ENCODE peak calls at places on chromosomes 5 and 9, in eight cellular contexts. S, V, A, I, L, W, Y and Q are unnamed samples.

GRCh38 chr5:142939884-142940283 is 169.7 kb downstream of the ARHGAP26 start:
- DNase-seq in Y (no peak), W (no peak), S (no peak), I (no peak), V (no peak), A (peak), L (no peak), Q (no peak)

GRCh38 chr9:88678431-88678830 is 143.5 kb downstream of the NXNL2 start:
- DNase-seq in I (no peak), W (no peak), V (no peak), L (no peak), Y (no peak), S (no peak), A (no peak), Q (no peak)

GRCh38 chr5:149215478-149216042 is 56.1 kb upstream of the AFAP1L1 start:
- DNase-seq in V (no peak), A (peak), W (peak), Y (no peak), L (peak), I (peak), S (no peak), Q (no peak)

GRCh38 chr9:75909776-75910175 is 19.3 kb downstream of the PCSK5 start:
- DNase-seq in A (peak), I (no peak), S (no peak), L (no peak), Y (no peak), W (no peak), V (no peak), Q (no peak)

GRCh38 chr5:112968411-112969106 is 8.0 kb upstream of the DCP2 start:
- DNase-seq in Y (no peak), I (no peak), W (peak), V (no peak), A (peak), S (no peak), L (no peak), Q (no peak)

GRCh38 chr5:122699226-122699625 is 75.7 kb upstream of the SNX2 start:
- DNase-seq in L (no peak), V (no peak), W (no peak), I (no peak), A (peak), Y (no peak), S (no peak), Q (no peak)

GRCh38 chr5:14678773-14679334 is 14.3 kb downstream of the OTULIN start:
- DNase-seq in S (no peak), V (no peak), W (no peak), L (no peak), Y (no peak), A (no peak), I (no peak), Q (no peak)

GRCh38 chr9:106648799-106649198 is 214.2 kb upstream of the ZNF462 start:
- DNase-seq in I (no peak), L (no peak), S (no peak), A (peak), V (no peak), Y (no peak), W (peak), Q (no peak)

GRCh38 chr9:16610538-16610937 is 259.9 kb downstream of the BNC2 start:
- DNase-seq in I (no peak), A (no peak), S (no peak), L (no peak), Y (no peak), V (no peak), W (no peak), Q (no peak)

GRCh38 chr5:116494784-116495480 is 79.7 kb downstream of the SEMA6A start:
- DNase-seq in V (no peak), S (peak), A (no peak), L (no peak), Y (no peak), W (no peak), I (peak), Q (no peak)

DNA sequence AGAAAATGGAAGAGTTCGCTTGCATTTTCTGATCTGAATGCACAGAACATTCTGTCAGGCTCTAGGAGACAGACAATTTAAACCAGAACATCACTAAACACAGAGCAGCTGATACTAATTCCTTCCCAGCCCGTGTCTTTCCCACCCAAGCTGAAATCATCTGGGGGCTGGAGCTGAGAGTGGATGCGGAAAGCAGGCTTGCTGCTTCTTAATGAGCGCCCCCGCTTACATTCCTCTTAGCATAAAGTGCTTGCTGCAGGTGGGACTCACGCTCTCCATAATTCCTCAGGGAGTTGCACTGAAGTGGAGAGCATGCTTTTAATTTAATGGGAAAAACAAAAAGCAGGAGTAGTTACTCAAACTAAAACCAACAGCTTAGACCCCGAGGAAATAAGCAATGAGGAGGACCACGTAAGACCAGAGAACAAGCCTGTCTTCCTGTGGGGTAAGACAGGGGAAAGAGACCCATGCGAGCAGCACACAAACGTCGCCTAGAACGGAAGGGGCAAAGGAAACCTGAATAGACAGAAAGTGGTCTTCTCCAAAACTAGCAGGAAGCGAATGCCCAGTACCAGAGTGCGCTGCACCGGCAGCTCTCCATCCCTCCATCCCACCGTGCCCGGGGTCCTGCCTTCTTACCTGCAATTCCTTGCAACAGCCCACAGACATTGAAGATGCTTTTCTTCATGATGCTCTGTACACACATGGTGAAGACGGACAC is 139.3 kb downstream of the LHFPL2 start:
- DNase-seq in A (peak), S (no peak), L (no peak), I (no peak), Y (no peak), V (no peak), W (no peak), Q (no peak)
- H3K4me3 ChIP-seq in A (peak), S (peak), L (no peak), I (no peak), Y (peak), V (peak), W (peak), Q (no peak)

GRCh38 chr5:1642621-1643061 is 118.9 kb upstream of the LPCAT1 start:
- DNase-seq in A (no peak), S (no peak), L (no peak), W (no peak), I (no peak), V (peak), Y (no peak), Q (no peak)
- H3K4me3 ChIP-seq in A (no peak), S (no peak), L (no peak), W (no peak), I (no peak), V (no peak), Y (no peak), Q (no peak)

GRCh38 chr5:4048398-4048797 is 452.8 kb downstream of the IRX1 start:
- DNase-seq in I (no peak), V (no peak), W (no peak), A (no peak), Y (no peak), S (no peak), L (no peak), Q (no peak)

GRCh38 chr5:4053111-4053510 is 457.5 kb downstream of the IRX1 start:
- DNase-seq in L (no peak), A (no peak), W (no peak), V (no peak), I (no peak), Y (no peak), S (no peak), Q (no peak)

GRCh38 chr5:4050203-4050602 is 454.6 kb downstream of the IRX1 start:
- DNase-seq in A (no peak), I (no peak), S (peak), V (no peak), Y (no peak), W (no peak), L (no peak), Q (no peak)

GRCh38 chr5:4058899-4059298 is 463.3 kb downstream of the IRX1 start:
- DNase-seq in A (no peak), Y (no peak), V (peak), W (no peak), S (no peak), I (no peak), L (no peak), Q (peak)

GRCh38 chr5:4054092-4054491 is 458.5 kb downstream of the IRX1 start:
- DNase-seq in I (no peak), Y (no peak), L (no peak), V (no peak), S (no peak), W (no peak), A (no peak), Q (no peak)
- H3K4me3 ChIP-seq in I (no peak), Y (no peak), L (no peak), V (no peak), S (no peak), W (no peak), A (no peak), Q (no peak)

GRCh38 chr9:126325779-126326178 is 850 bp upstream of the MVB12B start:
- DNase-seq in A (peak), S (no peak), W (no peak), Y (no peak), V (no peak), L (no peak), I (no peak), Q (no peak)
- H3K4me3 ChIP-seq in A (peak), S (no peak), W (no peak), Y (peak), V (peak), L (no peak), I (peak), Q (no peak)

DNA sequence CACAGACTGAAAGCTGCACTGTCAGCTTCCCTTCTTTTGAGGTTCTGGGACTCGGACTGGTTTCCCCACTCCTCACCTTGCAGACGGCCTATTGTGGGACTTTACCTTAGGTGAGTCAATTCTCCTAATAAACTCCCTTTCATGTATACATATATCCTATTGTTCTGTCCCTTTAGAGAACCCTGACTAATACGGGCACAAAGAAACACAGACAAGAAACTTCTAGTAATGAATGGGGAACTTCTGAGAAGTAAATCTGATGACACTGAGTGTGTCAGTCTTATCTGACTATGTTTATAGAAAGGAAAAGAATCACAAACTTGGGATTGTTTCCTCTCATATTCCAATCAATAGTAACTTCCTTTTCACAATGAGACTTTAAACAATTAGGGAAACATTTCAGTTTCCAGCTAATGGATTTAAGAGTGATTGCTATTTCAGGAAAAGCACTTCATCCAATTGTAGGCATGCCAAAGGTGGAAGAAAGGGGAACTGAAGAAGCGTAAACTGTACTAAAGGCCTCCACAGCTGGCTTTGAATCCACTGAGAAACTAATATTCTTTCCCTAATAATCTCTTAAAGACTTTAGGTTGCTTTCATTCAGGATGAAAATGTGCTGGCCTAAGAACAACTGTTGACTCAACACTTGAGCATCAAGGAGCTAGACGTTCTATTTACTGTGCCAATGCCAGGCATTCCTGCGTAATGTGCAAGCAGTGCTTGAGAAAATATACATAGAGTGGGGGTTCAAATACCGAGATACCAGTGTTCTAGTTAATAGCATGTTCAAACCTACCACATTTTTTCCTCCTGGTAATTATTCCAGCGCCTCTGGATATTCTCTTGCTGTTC is 127.8 kb upstream of the PTGER4 start:
- DNase-seq in W (peak), S (no peak), Y (no peak), I (no peak), A (peak), L (peak), V (no peak), Q (no peak)
- H3K4me3 ChIP-seq in W (no peak), S (no peak), Y (no peak), I (no peak), A (no peak), L (no peak), V (no peak), Q (no peak)

DNA sequence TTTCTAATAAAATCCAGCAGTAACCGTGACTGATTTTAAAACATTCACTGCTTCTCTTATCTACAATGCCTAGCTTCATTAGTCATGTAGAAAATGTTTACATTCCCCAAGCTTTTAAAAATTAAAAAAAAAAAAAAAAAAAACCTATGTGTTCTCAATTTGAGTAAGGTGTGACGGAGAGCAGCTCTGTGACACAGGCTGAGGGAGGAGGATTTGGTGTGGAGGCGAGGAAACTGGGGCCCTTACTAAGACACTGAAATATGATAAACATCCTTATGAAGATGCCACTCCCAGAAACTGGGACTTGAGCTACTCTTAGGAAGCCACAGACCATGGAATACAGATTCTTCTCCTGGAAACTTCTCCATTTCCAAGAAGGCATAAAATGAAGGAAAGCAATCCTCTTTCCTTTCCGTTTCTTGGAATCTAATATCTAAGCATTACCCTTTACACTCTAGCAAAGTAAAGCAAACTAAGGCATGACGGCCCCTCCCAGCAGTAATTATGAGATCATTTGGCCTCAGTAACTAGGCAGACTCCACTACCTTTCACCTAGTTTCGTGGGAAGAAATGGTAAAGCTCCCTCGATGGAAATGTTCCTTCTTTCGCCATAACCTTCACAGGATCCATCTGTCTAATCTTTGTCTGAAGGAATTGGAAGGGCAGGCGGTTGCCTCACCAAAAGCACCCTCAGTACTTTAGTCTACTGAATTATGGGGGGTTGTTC is 23.5 kb downstream of the GRAMD2B start:
- DNase-seq in W (peak), S (no peak), Y (no peak), L (peak), A (peak), I (no peak), V (no peak), Q (no peak)
- H3K4me3 ChIP-seq in W (no peak), S (no peak), Y (no peak), L (no peak), A (no peak), I (no peak), V (no peak), Q (no peak)

DNA sequence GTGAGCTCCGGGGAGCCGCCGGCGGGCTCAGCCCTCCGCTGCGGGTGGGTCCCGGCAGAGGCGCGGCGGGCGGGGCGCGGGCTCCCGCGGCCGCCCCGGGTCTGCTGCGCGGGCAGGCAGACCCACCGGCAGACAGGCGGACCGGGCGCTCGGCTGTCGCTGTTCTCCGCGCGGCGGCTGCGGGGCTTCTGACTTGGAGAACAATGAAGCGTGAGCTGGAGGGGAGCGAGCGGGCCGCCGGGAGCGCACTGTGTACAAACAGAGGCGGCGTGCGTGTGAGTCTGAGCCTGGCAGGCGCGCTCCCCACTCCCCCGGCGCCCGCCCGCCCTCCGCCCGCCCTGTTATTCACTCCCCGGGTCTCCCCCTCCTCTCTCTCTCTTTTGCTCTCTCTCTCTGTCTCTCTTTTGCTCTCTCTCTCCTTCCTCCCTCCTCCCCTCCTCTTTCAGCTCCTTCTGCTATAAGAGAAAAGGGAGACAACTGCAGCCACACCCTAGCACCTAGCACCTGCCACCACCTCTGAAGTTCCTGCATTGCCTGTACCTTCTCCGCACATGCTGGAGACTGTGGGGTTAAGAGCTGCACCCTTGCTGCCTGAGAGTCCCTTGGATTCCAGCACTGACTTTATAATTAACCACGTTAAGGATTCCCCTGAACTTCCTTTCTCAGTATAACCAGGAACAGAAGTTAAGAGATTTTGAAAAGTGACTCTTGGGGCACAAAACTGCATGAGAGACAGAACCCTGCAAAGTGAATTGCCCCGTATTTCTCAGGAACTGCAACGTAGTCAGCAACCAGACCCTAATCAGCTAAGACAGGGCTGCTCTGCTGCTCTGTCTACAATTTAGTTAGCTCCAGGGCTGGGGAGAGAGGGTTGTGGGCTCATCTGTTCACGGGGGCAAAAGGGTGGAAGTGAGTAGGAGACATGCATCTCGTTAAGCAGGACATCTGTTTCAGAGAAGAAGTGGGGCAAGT is at the start of gene EDIL3:
- DNase-seq in Y (no peak), A (peak), I (peak), L (no peak), W (peak), V (peak), S (no peak), Q (peak)
- H3K4me3 ChIP-seq in Y (no peak), A (peak), I (peak), L (peak), W (peak), V (peak), S (no peak), Q (peak)

GRCh38 chr5:67003373-67003905 is 193.2 kb downstream of the CD180 start:
- DNase-seq in A (no peak), W (no peak), L (no peak), S (no peak), Y (no peak), I (no peak), V (no peak), Q (no peak)

GRCh38 chr5:67004730-67005350 is 191.8 kb downstream of the CD180 start:
- DNase-seq in S (no peak), I (no peak), V (no peak), L (no peak), A (no peak), W (no peak), Y (no peak), Q (no peak)

GRCh38 chr5:67009028-67009427 is 187.6 kb downstream of the CD180 start:
- DNase-seq in S (no peak), A (no peak), Y (no peak), V (no peak), I (no peak), W (no peak), L (no peak), Q (no peak)

GRCh38 chr5:67003906-67004729 is 192.5 kb downstream of the CD180 start:
- DNase-seq in L (peak), A (peak), S (peak), I (peak), W (peak), V (peak), Y (peak), Q (peak)

GRCh38 chr5:67006152-67006848 is 190.3 kb downstream of the CD180 start:
- DNase-seq in V (no peak), I (no peak), W (no peak), S (peak), Y (no peak), L (no peak), A (no peak), Q (no peak)
- H3K4me3 ChIP-seq in V (peak), I (no peak), W (peak), S (peak), Y (peak), L (no peak), A (no peak), Q (peak)